ENCODE peak calls at places on chromosome 7, in nine cellular contexts. X, Z, I, F, P, N, E, K and T are unnamed samples.

GRCh38 chr7:18541189-18541870 is 45.8 kb downstream of the HDAC9 start:
- DNase-seq in E (peak; percentile 90), X (peak; percentile 77), N (no peak), Z (peak; percentile 86), P (no peak), K (peak; percentile 39), F (peak; percentile 9), I (peak; percentile 86), T (peak; percentile 90)

GRCh38 chr7:2572101-2572842 is 13.5 kb downstream of the IQCE start:
- DNase-seq in P (no peak), X (no peak), Z (peak; percentile 42), I (peak; percentile 51), K (peak; percentile 58), F (no peak), N (no peak), E (peak; percentile 54), T (no peak)

GRCh38 chr7:34675749-34676374 is 17.8 kb downstream of the NPSR1 start:
- DNase-seq in E (peak; percentile 10), X (no peak), Z (peak; percentile 14), K (peak; percentile 30), N (no peak), P (peak; percentile 53), F (no peak), I (no peak), T (no peak)

GRCh38 chr7:155843426-155844018 is 31.3 kb upstream of the SHH start:
- DNase-seq in I (peak; percentile 34), P (no peak), K (no peak), Z (no peak), N (no peak), F (no peak), X (no peak), E (no peak), T (no peak)

GRCh38 chr7:78850093-78850740 is 603.2 kb downstream of the MAGI2 start:
- DNase-seq in E (no peak), K (no peak), N (no peak), I (no peak), P (no peak), Z (no peak), X (no peak), F (no peak), T (no peak)

GRCh38 chr7:121369462-121369861 is 26.6 kb downstream of the FAM3C start:
- DNase-seq in F (no peak), E (no peak), X (no peak), Z (no peak), P (no peak), N (peak; percentile 29), K (peak; percentile 64), I (no peak), T (peak; percentile 58)

GRCh38 chr7:121562274-121562673 is 166.2 kb upstream of the FAM3C start:
- DNase-seq in Z (no peak), F (no peak), P (no peak), X (peak; percentile 23), I (no peak), N (no peak), E (no peak), K (peak; percentile 45), T (peak; percentile 15)

GRCh38 chr7:84204655-84205054 is 10.1 kb upstream of the SEMA3A start:
- DNase-seq in X (no peak), Z (no peak), E (no peak), F (no peak), I (no peak), K (no peak), P (no peak), N (no peak), T (no peak)

GRCh38 chr7:4693152-4693551 is 11.1 kb downstream of the FOXK1 start:
- DNase-seq in E (no peak), I (no peak), K (no peak), F (no peak), X (no peak), Z (no peak), P (no peak), N (no peak), T (no peak)

GRCh38 chr7:15780271-15780670 is 93.8 kb upstream of the MEOX2 start:
- DNase-seq in F (no peak), Z (no peak), E (no peak), N (peak; percentile 36), K (peak; percentile 81), X (no peak), I (no peak), P (no peak), T (no peak)

GRCh38 chr7:28695300-28696261 is 262.5 kb downstream of the TRIL start:
- DNase-seq in K (no peak), P (no peak), F (no peak), I (no peak), X (no peak), E (no peak), Z (no peak), N (no peak), T (no peak)

DNA sequence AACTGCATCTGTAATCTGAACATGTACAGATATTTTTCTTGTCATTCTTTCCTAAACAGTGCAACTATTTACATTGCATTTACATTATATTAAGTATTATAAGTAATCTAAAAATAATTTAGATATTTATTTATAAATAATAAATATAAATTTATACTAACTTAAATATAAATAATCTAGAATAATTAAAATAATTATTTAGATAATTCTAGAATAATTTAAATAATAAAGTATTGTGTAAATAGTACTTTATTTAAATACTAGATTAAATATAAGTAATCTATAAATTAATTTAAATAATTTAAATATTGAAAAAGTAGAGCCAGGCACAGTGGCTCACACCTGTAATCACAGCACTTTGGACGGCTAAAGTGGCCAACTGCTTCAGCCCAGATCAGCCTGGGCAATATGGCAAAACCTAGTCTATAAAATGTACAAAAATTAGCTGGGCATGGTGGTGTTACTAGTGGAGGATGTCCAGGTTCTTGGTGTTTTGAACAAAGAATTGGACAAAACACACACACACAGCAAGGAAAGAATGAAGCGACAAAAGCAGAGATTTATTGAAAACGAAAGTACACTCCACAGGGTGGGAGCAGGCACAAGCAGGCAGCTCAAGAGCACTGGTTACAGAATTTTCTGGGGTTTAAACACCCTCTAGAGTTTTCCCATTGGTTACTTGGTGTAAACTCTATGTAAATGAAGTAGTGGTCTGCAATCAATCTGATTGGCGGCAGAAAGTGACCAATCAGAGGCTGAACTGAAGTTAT is 100.3 kb upstream of the SP4 start:
- DNase-seq in X (no peak), K (no peak), E (no peak), F (no peak), P (no peak), I (no peak), Z (no peak), N (no peak), T (no peak)
- TF ChIP-seq CTCF in X (no peak), K (no peak), E (no peak), F (no peak), P (no peak), I (no peak), Z (no peak), N (no peak), T (no peak)

GRCh38 chr7:105391429-105391828 is 2.7 kb upstream of the SRPK2 start:
- DNase-seq in X (no peak), N (no peak), P (no peak), K (no peak), I (no peak), E (no peak), F (no peak), Z (no peak), T (no peak)

GRCh38 chr7:105388373-105389089 is at the start of gene SRPK2:
- DNase-seq in P (peak; percentile 82), Z (peak; percentile 75), E (peak; percentile 81), X (no peak), F (peak; percentile 82), I (peak; percentile 84), K (peak; percentile 52), N (no peak), T (no peak)

GRCh38 chr7:105389889-105390288 is 1.2 kb upstream of the SRPK2 start:
- DNase-seq in K (no peak), F (no peak), Z (no peak), I (no peak), X (no peak), N (no peak), E (no peak), P (no peak), T (no peak)

GRCh38 chr7:105389090-105389650 is 449 bp upstream of the SRPK2 start:
- DNase-seq in N (no peak), I (peak; percentile 57), Z (peak; percentile 48), E (peak; percentile 56), K (peak; percentile 61), P (peak; percentile 50), X (no peak), F (no peak), T (no peak)

DNA sequence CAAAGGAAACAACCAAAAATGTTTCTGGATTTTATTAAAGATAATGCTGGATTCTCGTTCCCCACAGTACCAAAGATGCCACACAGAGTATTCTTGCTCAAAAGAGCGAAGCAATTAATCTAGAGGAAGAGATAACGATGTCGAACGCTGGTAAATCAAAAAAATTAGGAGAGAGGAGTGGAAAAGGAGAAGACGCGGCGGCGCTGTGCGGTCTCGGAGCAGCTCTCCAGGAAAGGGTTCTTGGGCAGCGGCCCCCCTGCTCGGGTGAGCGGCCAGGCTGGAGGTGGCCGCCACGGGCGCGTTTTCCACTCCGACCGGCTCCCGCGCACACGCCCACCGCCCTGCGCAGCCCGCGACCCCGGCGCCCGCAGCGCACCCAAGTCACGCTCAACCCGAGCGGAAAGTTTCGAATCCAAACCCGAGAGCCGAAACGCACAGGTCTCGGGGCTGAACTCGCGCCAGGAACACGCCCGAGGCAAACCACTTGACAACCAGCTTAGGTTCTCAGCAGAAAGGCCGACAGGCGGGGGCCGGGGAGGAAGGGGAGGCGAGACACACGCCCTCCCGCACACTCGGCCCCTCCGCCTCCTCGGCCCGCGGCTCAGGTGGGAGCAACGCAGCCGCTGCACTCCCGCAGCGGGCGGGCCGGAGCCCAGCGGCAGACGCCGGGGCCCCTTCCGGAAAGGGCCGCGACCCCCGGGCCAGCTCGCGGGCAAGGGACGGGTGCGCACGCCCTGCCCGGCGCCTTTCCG is 924 bp downstream of the SRPK2 start:
- DNase-seq in X (no peak), F (peak; percentile 65), P (peak; percentile 59), E (peak; percentile 61), N (no peak), Z (peak; percentile 56), I (peak; percentile 63), K (peak; percentile 49), T (no peak)
- TF ChIP-seq CTCF in X (no peak), F (no peak), P (no peak), E (no peak), N (no peak), Z (no peak), I (no peak), K (no peak), T (no peak)

GRCh38 chr7:128395748-128396147 is 14.0 kb downstream of the IMPDH1 start:
- DNase-seq in F (no peak), I (no peak), Z (no peak), N (no peak), E (no peak), P (no peak), K (no peak), X (no peak), T (no peak)
- TF ChIP-seq CTCF in F (no peak), I (no peak), Z (no peak), N (peak; percentile 19), E (no peak), P (no peak), K (peak; percentile 21), X (no peak), T (peak; percentile 26)

DNA sequence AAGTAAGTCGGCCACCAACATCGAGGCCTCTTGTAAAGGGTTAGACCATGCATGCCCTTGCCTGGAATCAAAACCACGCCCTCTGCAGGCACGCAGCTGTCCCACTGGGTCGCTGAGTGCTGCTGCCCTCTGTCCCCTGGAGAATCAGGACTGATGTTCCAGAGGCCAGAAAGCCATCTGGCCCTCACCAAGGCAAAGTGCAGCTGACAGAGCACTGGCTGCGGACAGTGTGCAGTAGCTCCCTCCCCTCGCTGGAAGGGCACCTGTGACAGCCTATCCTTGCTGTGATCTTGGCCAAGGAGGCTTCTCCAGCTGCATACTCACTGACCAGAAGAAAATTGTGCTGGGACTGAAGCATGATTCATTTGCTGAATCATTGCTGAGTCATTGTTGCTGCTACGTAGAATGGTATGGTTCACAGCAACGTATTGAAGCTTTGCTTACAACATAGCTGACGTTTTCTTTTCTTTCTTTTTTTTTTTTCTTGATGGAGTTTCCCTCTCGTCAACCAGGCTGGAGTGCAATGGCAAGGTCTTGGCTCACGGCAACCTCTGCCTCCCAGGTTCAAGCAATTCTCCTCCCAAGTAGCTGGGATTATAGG is 30.4 kb downstream of the DDC start:
- DNase-seq in N (peak; percentile 94), P (no peak), E (peak; percentile 19), K (peak; percentile 99), X (peak; percentile 96), Z (peak; percentile 7), I (no peak), F (no peak), T (peak; percentile 89)
- TF ChIP-seq CTCF in N (no peak), P (no peak), E (no peak), K (peak; percentile 8), X (no peak), Z (no peak), I (no peak), F (no peak), T (peak; percentile 25)